ENCODE peak calls at places on chromosomes 16 and 17, in nine cellular contexts. One of them, this sample, is unnamed.
A peak's percentile ranks its signal among the peaks of the same experiment; 100 is the strongest.

GRCh38 chr17:836154-836553 is 54.0 kb downstream of the MRM3 start:
- DNase-seq in stimulated activated CD4-positive, alpha-beta T cell treated with anti-CD3 and anti-CD28 coated beads, Interleukin-1b, Interleukin-23, amount 100 ng/mL, for 1 hour: no peak
- DNase-seq in CD4-positive, alpha-beta T cell: no peak
- DNase-seq in sigmoid colon: no peak
- DNase-seq in AG20443: peak; percentile 75
- DNase-seq in NCI-H1105 treated with DMSO at 0.1 percent for 48 hours: no peak
- DNase-seq in AG10803: peak; percentile 95
- DNase-seq in left ventricle myocardium inferior: no peak
- DNase-seq in HAP-1: no peak
- DNase-seq in this sample: no peak

GRCh38 chr17:81528651-81529436 is 667 bp downstream of the FSCN2 start:
- DNase-seq in stimulated activated CD4-positive, alpha-beta T cell treated with anti-CD3 and anti-CD28 coated beads, Interleukin-1b, Interleukin-23, amount 100 ng/mL, for 1 hour: no peak
- DNase-seq in CD4-positive, alpha-beta T cell: no peak
- DNase-seq in sigmoid colon: no peak
- DNase-seq in AG20443: no peak
- DNase-seq in NCI-H1105 treated with DMSO at 0.1 percent for 48 hours: no peak
- DNase-seq in AG10803: no peak
- DNase-seq in left ventricle myocardium inferior: no peak
- DNase-seq in HAP-1: no peak
- DNase-seq in this sample: no peak

GRCh38 chr16:82744958-82745357 is 118.2 kb downstream of the CDH13 start:
- DNase-seq in stimulated activated CD4-positive, alpha-beta T cell treated with anti-CD3 and anti-CD28 coated beads, Interleukin-1b, Interleukin-23, amount 100 ng/mL, for 1 hour: no peak
- DNase-seq in CD4-positive, alpha-beta T cell: no peak
- DNase-seq in sigmoid colon: no peak
- DNase-seq in AG20443: no peak
- DNase-seq in NCI-H1105 treated with DMSO at 0.1 percent for 48 hours: no peak
- DNase-seq in AG10803: no peak
- DNase-seq in left ventricle myocardium inferior: no peak
- DNase-seq in HAP-1: no peak
- DNase-seq in this sample: no peak

GRCh38 chr17:27531469-27531948 is 75.3 kb downstream of the KSR1 start:
- DNase-seq in stimulated activated CD4-positive, alpha-beta T cell treated with anti-CD3 and anti-CD28 coated beads, Interleukin-1b, Interleukin-23, amount 100 ng/mL, for 1 hour: no peak
- DNase-seq in CD4-positive, alpha-beta T cell: no peak
- DNase-seq in sigmoid colon: peak; percentile 60
- DNase-seq in AG20443: no peak
- DNase-seq in NCI-H1105 treated with DMSO at 0.1 percent for 48 hours: no peak
- DNase-seq in AG10803: no peak
- DNase-seq in left ventricle myocardium inferior: no peak
- DNase-seq in HAP-1: no peak
- DNase-seq in this sample: no peak

GRCh38 chr17:49994085-49995054 is 654 bp downstream of the DLX3 start:
- DNase-seq in stimulated activated CD4-positive, alpha-beta T cell treated with anti-CD3 and anti-CD28 coated beads, Interleukin-1b, Interleukin-23, amount 100 ng/mL, for 1 hour: no peak
- DNase-seq in CD4-positive, alpha-beta T cell: no peak
- DNase-seq in sigmoid colon: no peak
- DNase-seq in AG20443: peak; percentile 11
- DNase-seq in NCI-H1105 treated with DMSO at 0.1 percent for 48 hours: peak; percentile 19
- DNase-seq in AG10803: no peak
- DNase-seq in left ventricle myocardium inferior: no peak
- DNase-seq in HAP-1: no peak
- DNase-seq in this sample: no peak

GRCh38 chr17:33778505-33779398 is 476.3 kb upstream of the CCL2 start:
- DNase-seq in stimulated activated CD4-positive, alpha-beta T cell treated with anti-CD3 and anti-CD28 coated beads, Interleukin-1b, Interleukin-23, amount 100 ng/mL, for 1 hour: peak; percentile 1
- DNase-seq in CD4-positive, alpha-beta T cell: peak; percentile 11
- DNase-seq in sigmoid colon: no peak
- DNase-seq in AG20443: peak; percentile 83
- DNase-seq in NCI-H1105 treated with DMSO at 0.1 percent for 48 hours: peak; percentile 63
- DNase-seq in AG10803: peak; percentile 65
- DNase-seq in left ventricle myocardium inferior: peak; percentile 23
- DNase-seq in HAP-1: peak; percentile 48
- DNase-seq in this sample: peak; percentile 65

GRCh38 chr17:27361695-27362094 is 67.8 kb downstream of the WSB1 start:
- DNase-seq in stimulated activated CD4-positive, alpha-beta T cell treated with anti-CD3 and anti-CD28 coated beads, Interleukin-1b, Interleukin-23, amount 100 ng/mL, for 1 hour: no peak
- DNase-seq in CD4-positive, alpha-beta T cell: no peak
- DNase-seq in sigmoid colon: peak; percentile 7
- DNase-seq in AG20443: no peak
- DNase-seq in NCI-H1105 treated with DMSO at 0.1 percent for 48 hours: no peak
- DNase-seq in AG10803: no peak
- DNase-seq in left ventricle myocardium inferior: no peak
- DNase-seq in HAP-1: no peak
- DNase-seq in this sample: no peak

GRCh38 chr16:67184453-67185002 is 765 bp upstream of the MATCAP1 start:
- DNase-seq in stimulated activated CD4-positive, alpha-beta T cell treated with anti-CD3 and anti-CD28 coated beads, Interleukin-1b, Interleukin-23, amount 100 ng/mL, for 1 hour: no peak
- DNase-seq in CD4-positive, alpha-beta T cell: peak; percentile 35
- DNase-seq in sigmoid colon: no peak
- DNase-seq in AG20443: no peak
- DNase-seq in NCI-H1105 treated with DMSO at 0.1 percent for 48 hours: peak; percentile 32
- DNase-seq in AG10803: no peak
- DNase-seq in left ventricle myocardium inferior: no peak
- DNase-seq in HAP-1: no peak
- DNase-seq in this sample: no peak

GRCh38 chr17:33385133-33385532 is 92.0 kb upstream of the ASIC2 start:
- DNase-seq in stimulated activated CD4-positive, alpha-beta T cell treated with anti-CD3 and anti-CD28 coated beads, Interleukin-1b, Interleukin-23, amount 100 ng/mL, for 1 hour: no peak
- DNase-seq in CD4-positive, alpha-beta T cell: no peak
- DNase-seq in sigmoid colon: no peak
- DNase-seq in AG20443: no peak
- DNase-seq in NCI-H1105 treated with DMSO at 0.1 percent for 48 hours: no peak
- DNase-seq in AG10803: no peak
- DNase-seq in left ventricle myocardium inferior: no peak
- DNase-seq in HAP-1: no peak
- DNase-seq in this sample: no peak

GRCh38 chr16:87201052-87201451 is 116.1 kb downstream of the C16orf95 start:
- DNase-seq in stimulated activated CD4-positive, alpha-beta T cell treated with anti-CD3 and anti-CD28 coated beads, Interleukin-1b, Interleukin-23, amount 100 ng/mL, for 1 hour: no peak
- DNase-seq in CD4-positive, alpha-beta T cell: no peak
- DNase-seq in sigmoid colon: peak; percentile 89
- DNase-seq in AG20443: peak; percentile 90
- DNase-seq in NCI-H1105 treated with DMSO at 0.1 percent for 48 hours: no peak
- DNase-seq in AG10803: peak; percentile 99
- DNase-seq in left ventricle myocardium inferior: peak; percentile 71
- DNase-seq in HAP-1: no peak
- DNase-seq in this sample: peak; percentile 80

GRCh38 chr17:74785981-74786360 is 9.8 kb upstream of the NAT9 start:
- DNase-seq in stimulated activated CD4-positive, alpha-beta T cell treated with anti-CD3 and anti-CD28 coated beads, Interleukin-1b, Interleukin-23, amount 100 ng/mL, for 1 hour: no peak
- DNase-seq in CD4-positive, alpha-beta T cell: no peak
- DNase-seq in sigmoid colon: no peak
- DNase-seq in AG20443: no peak
- DNase-seq in NCI-H1105 treated with DMSO at 0.1 percent for 48 hours: no peak
- DNase-seq in AG10803: no peak
- DNase-seq in left ventricle myocardium inferior: no peak
- DNase-seq in HAP-1: no peak
- DNase-seq in this sample: no peak

GRCh38 chr17:65531508-65532431 is 29.7 kb downstream of the AXIN2 start:
- DNase-seq in stimulated activated CD4-positive, alpha-beta T cell treated with anti-CD3 and anti-CD28 coated beads, Interleukin-1b, Interleukin-23, amount 100 ng/mL, for 1 hour: no peak
- DNase-seq in CD4-positive, alpha-beta T cell: no peak
- DNase-seq in sigmoid colon: peak; percentile 88
- DNase-seq in AG20443: peak; percentile 65
- DNase-seq in NCI-H1105 treated with DMSO at 0.1 percent for 48 hours: no peak
- DNase-seq in AG10803: peak; percentile 76
- DNase-seq in left ventricle myocardium inferior: peak; percentile 60
- DNase-seq in HAP-1: peak; percentile 62
- DNase-seq in this sample: no peak

GRCh38 chr17:81436294-81436849 is 41.1 kb downstream of the BAHCC1 start:
- DNase-seq in stimulated activated CD4-positive, alpha-beta T cell treated with anti-CD3 and anti-CD28 coated beads, Interleukin-1b, Interleukin-23, amount 100 ng/mL, for 1 hour: no peak
- DNase-seq in CD4-positive, alpha-beta T cell: no peak
- DNase-seq in sigmoid colon: peak; percentile 81
- DNase-seq in AG20443: peak; percentile 34
- DNase-seq in NCI-H1105 treated with DMSO at 0.1 percent for 48 hours: no peak
- DNase-seq in AG10803: peak; percentile 38
- DNase-seq in left ventricle myocardium inferior: peak; percentile 76
- DNase-seq in HAP-1: no peak
- DNase-seq in this sample: no peak

GRCh38 chr17:68435876-68436842 is 21.1 kb downstream of the WIPI1 start:
- DNase-seq in stimulated activated CD4-positive, alpha-beta T cell treated with anti-CD3 and anti-CD28 coated beads, Interleukin-1b, Interleukin-23, amount 100 ng/mL, for 1 hour: peak; percentile 70
- DNase-seq in CD4-positive, alpha-beta T cell: peak; percentile 83
- DNase-seq in sigmoid colon: peak; percentile 84
- DNase-seq in AG20443: peak; percentile 84
- DNase-seq in NCI-H1105 treated with DMSO at 0.1 percent for 48 hours: peak; percentile 61
- DNase-seq in AG10803: peak; percentile 76
- DNase-seq in left ventricle myocardium inferior: peak; percentile 66
- DNase-seq in HAP-1: peak; percentile 73
- DNase-seq in this sample: peak; percentile 87

GRCh38 chr16:57191056-57191536 is 5.0 kb downstream of the RSPRY1 start:
- DNase-seq in stimulated activated CD4-positive, alpha-beta T cell treated with anti-CD3 and anti-CD28 coated beads, Interleukin-1b, Interleukin-23, amount 100 ng/mL, for 1 hour: no peak
- DNase-seq in CD4-positive, alpha-beta T cell: no peak
- DNase-seq in sigmoid colon: no peak
- DNase-seq in AG20443: no peak
- DNase-seq in NCI-H1105 treated with DMSO at 0.1 percent for 48 hours: no peak
- DNase-seq in AG10803: peak; percentile 44
- DNase-seq in left ventricle myocardium inferior: no peak
- DNase-seq in HAP-1: no peak
- DNase-seq in this sample: no peak

GRCh38 chr17:20944014-20944905 is 98.6 kb downstream of the USP22 start:
- DNase-seq in stimulated activated CD4-positive, alpha-beta T cell treated with anti-CD3 and anti-CD28 coated beads, Interleukin-1b, Interleukin-23, amount 100 ng/mL, for 1 hour: no peak
- DNase-seq in CD4-positive, alpha-beta T cell: peak; percentile 7
- DNase-seq in sigmoid colon: no peak
- DNase-seq in AG20443: no peak
- DNase-seq in NCI-H1105 treated with DMSO at 0.1 percent for 48 hours: peak; percentile 75
- DNase-seq in AG10803: no peak
- DNase-seq in left ventricle myocardium inferior: no peak
- DNase-seq in HAP-1: no peak
- DNase-seq in this sample: no peak

GRCh38 chr17:7220593-7221280 is 999 bp downstream of the ACADVL start:
- DNase-seq in stimulated activated CD4-positive, alpha-beta T cell treated with anti-CD3 and anti-CD28 coated beads, Interleukin-1b, Interleukin-23, amount 100 ng/mL, for 1 hour: no peak
- DNase-seq in CD4-positive, alpha-beta T cell: peak; percentile 62
- DNase-seq in sigmoid colon: peak; percentile 86
- DNase-seq in AG20443: peak; percentile 58
- DNase-seq in NCI-H1105 treated with DMSO at 0.1 percent for 48 hours: peak; percentile 57
- DNase-seq in AG10803: peak; percentile 65
- DNase-seq in left ventricle myocardium inferior: no peak
- DNase-seq in HAP-1: peak; percentile 22
- DNase-seq in this sample: no peak

GRCh38 chr17:50660042-50660886 is 25.6 kb downstream of the ABCC3 start:
- DNase-seq in stimulated activated CD4-positive, alpha-beta T cell treated with anti-CD3 and anti-CD28 coated beads, Interleukin-1b, Interleukin-23, amount 100 ng/mL, for 1 hour: no peak
- DNase-seq in CD4-positive, alpha-beta T cell: no peak
- DNase-seq in sigmoid colon: no peak
- DNase-seq in AG20443: peak; percentile 65
- DNase-seq in NCI-H1105 treated with DMSO at 0.1 percent for 48 hours: no peak
- DNase-seq in AG10803: peak; percentile 57
- DNase-seq in left ventricle myocardium inferior: peak; percentile 46
- DNase-seq in HAP-1: no peak
- DNase-seq in this sample: no peak

GRCh38 chr17:2379489-2380224 is 21.2 kb downstream of the MNT start:
- DNase-seq in stimulated activated CD4-positive, alpha-beta T cell treated with anti-CD3 and anti-CD28 coated beads, Interleukin-1b, Interleukin-23, amount 100 ng/mL, for 1 hour: no peak
- DNase-seq in CD4-positive, alpha-beta T cell: no peak
- DNase-seq in sigmoid colon: no peak
- DNase-seq in AG20443: no peak
- DNase-seq in NCI-H1105 treated with DMSO at 0.1 percent for 48 hours: no peak
- DNase-seq in AG10803: no peak
- DNase-seq in left ventricle myocardium inferior: no peak
- DNase-seq in HAP-1: no peak
- DNase-seq in this sample: no peak